ENCODE peak calls at places on chromosome 11, in eight cellular contexts. One of them, this sample, is unnamed. For H3K4me1, the result is how much of the 10 kb centered on the place peaks cover.

GRCh38 chr11:1453611-1454386 is 32.8 kb downstream of the MOB2 start:
- DNase-seq in tibial nerve: no peak
- DNase-seq in uterus: peak
- DNase-seq in body of pancreas: peak
- DNase-seq in SK-N-SH: no peak
- DNase-seq in left ventricle myocardium inferior: no peak
- DNase-seq in mammary epithelial cell: no peak
- DNase-seq in colonic mucosa: peak
- DNase-seq in this sample: no peak

GRCh38 chr11:1812274-1812673 is 22.5 kb upstream of the SYT8 start:
- DNase-seq in tibial nerve: no peak
- DNase-seq in uterus: no peak
- DNase-seq in body of pancreas: no peak
- DNase-seq in SK-N-SH: no peak
- DNase-seq in left ventricle myocardium inferior: no peak
- DNase-seq in mammary epithelial cell: no peak
- DNase-seq in colonic mucosa: no peak
- DNase-seq in this sample: no peak

GRCh38 chr11:75148436-75148983 is 2.4 kb upstream of the SLCO2B1 start:
- DNase-seq in tibial nerve: no peak
- DNase-seq in uterus: no peak
- DNase-seq in body of pancreas: no peak
- DNase-seq in SK-N-SH: no peak
- DNase-seq in left ventricle myocardium inferior: no peak
- DNase-seq in mammary epithelial cell: no peak
- DNase-seq in colonic mucosa: no peak
- DNase-seq in this sample: no peak

GRCh38 chr11:84691830-84692229 is 935.3 kb downstream of the DLG2 start:
- DNase-seq in tibial nerve: no peak
- DNase-seq in uterus: no peak
- DNase-seq in body of pancreas: no peak
- DNase-seq in SK-N-SH: no peak
- DNase-seq in left ventricle myocardium inferior: no peak
- DNase-seq in mammary epithelial cell: no peak
- DNase-seq in colonic mucosa: no peak
- DNase-seq in this sample: no peak

GRCh38 chr11:111977141-111978027 is 40.2 kb downstream of the DIXDC1 start:
- DNase-seq in tibial nerve: peak
- DNase-seq in uterus: peak
- DNase-seq in body of pancreas: peak
- DNase-seq in SK-N-SH: peak
- DNase-seq in left ventricle myocardium inferior: peak
- DNase-seq in mammary epithelial cell: peak
- DNase-seq in colonic mucosa: peak
- DNase-seq in this sample: peak

GRCh38 chr11:74319139-74319538 is 7.7 kb upstream of the P4HA3 start:
- DNase-seq in tibial nerve: no peak
- DNase-seq in uterus: no peak
- DNase-seq in body of pancreas: no peak
- DNase-seq in SK-N-SH: no peak
- DNase-seq in left ventricle myocardium inferior: no peak
- DNase-seq in mammary epithelial cell: peak
- DNase-seq in colonic mucosa: no peak
- DNase-seq in this sample: no peak

GRCh38 chr11:129055196-129055595 is 112.5 kb upstream of the TP53AIP1 start:
- DNase-seq in tibial nerve: no peak
- DNase-seq in uterus: no peak
- DNase-seq in body of pancreas: no peak
- DNase-seq in SK-N-SH: no peak
- DNase-seq in left ventricle myocardium inferior: no peak
- DNase-seq in mammary epithelial cell: no peak
- DNase-seq in colonic mucosa: no peak
- DNase-seq in this sample: no peak

GRCh38 chr11:68855205-68855978 is 13.7 kb upstream of the CPT1A start:
- DNase-seq in tibial nerve: no peak
- DNase-seq in uterus: peak
- DNase-seq in body of pancreas: peak
- DNase-seq in SK-N-SH: peak
- DNase-seq in left ventricle myocardium inferior: peak
- DNase-seq in mammary epithelial cell: no peak
- DNase-seq in colonic mucosa: peak
- DNase-seq in this sample: peak

GRCh38 chr11:68750197-68750987 is 928 bp downstream of the TESMIN start:
- DNase-seq in tibial nerve: no peak
- DNase-seq in uterus: no peak
- DNase-seq in body of pancreas: no peak
- DNase-seq in SK-N-SH: no peak
- DNase-seq in left ventricle myocardium inferior: no peak
- DNase-seq in mammary epithelial cell: no peak
- DNase-seq in colonic mucosa: no peak
- DNase-seq in this sample: no peak

GRCh38 chr11:7635137-7635536 is 38.2 kb downstream of the CYB5R2 start:
- DNase-seq in tibial nerve: no peak
- DNase-seq in uterus: no peak
- DNase-seq in body of pancreas: peak
- DNase-seq in SK-N-SH: no peak
- DNase-seq in left ventricle myocardium inferior: peak
- DNase-seq in mammary epithelial cell: no peak
- DNase-seq in colonic mucosa: no peak
- DNase-seq in this sample: no peak

GRCh38 chr11:11163256-11163655 is 189.8 kb downstream of the CSNK2A3 start:
- DNase-seq in tibial nerve: no peak
- DNase-seq in uterus: no peak
- DNase-seq in body of pancreas: no peak
- DNase-seq in SK-N-SH: peak
- DNase-seq in left ventricle myocardium inferior: no peak
- DNase-seq in mammary epithelial cell: no peak
- DNase-seq in colonic mucosa: no peak
- DNase-seq in this sample: no peak

GRCh38 chr11:1915795-1916131 is 3.7 kb upstream of the TNNT3 start:
- DNase-seq in tibial nerve: no peak
- DNase-seq in uterus: no peak
- DNase-seq in body of pancreas: no peak
- DNase-seq in SK-N-SH: no peak
- DNase-seq in left ventricle myocardium inferior: no peak
- DNase-seq in mammary epithelial cell: no peak
- DNase-seq in colonic mucosa: no peak
- DNase-seq in this sample: no peak

GRCh38 chr11:15826826-15827225 is 529.5 kb downstream of the SOX6 start:
- DNase-seq in tibial nerve: no peak
- DNase-seq in uterus: no peak
- DNase-seq in body of pancreas: peak
- DNase-seq in SK-N-SH: peak
- DNase-seq in left ventricle myocardium inferior: peak
- DNase-seq in mammary epithelial cell: peak
- DNase-seq in colonic mucosa: peak
- DNase-seq in this sample: peak

GRCh38 chr11:75429641-75429901 is 3.4 kb downstream of the KLHL35 start:
- DNase-seq in tibial nerve: no peak
- DNase-seq in uterus: no peak
- DNase-seq in body of pancreas: no peak
- DNase-seq in SK-N-SH: no peak
- DNase-seq in left ventricle myocardium inferior: no peak
- DNase-seq in mammary epithelial cell: no peak
- DNase-seq in colonic mucosa: no peak
- DNase-seq in this sample: no peak

GRCh38 chr11:111604392-111605009 is 2.3 kb downstream of the SIK2 start:
- DNase-seq in tibial nerve: no peak
- DNase-seq in uterus: no peak
- DNase-seq in body of pancreas: no peak
- DNase-seq in SK-N-SH: peak
- DNase-seq in left ventricle myocardium inferior: no peak
- DNase-seq in mammary epithelial cell: peak
- DNase-seq in colonic mucosa: no peak
- DNase-seq in this sample: no peak

GRCh38 chr11:57476223-57476882 is 16.0 kb downstream of the RTN4RL2 start:
- DNase-seq in tibial nerve: no peak
- DNase-seq in uterus: peak
- DNase-seq in body of pancreas: peak
- DNase-seq in SK-N-SH: peak
- DNase-seq in left ventricle myocardium inferior: peak
- DNase-seq in mammary epithelial cell: peak
- DNase-seq in colonic mucosa: peak
- DNase-seq in this sample: peak

GRCh38 chr11:69157822-69158231 is 2.1 kb downstream of the SMIM38 start:
- DNase-seq in tibial nerve: no peak
- DNase-seq in uterus: no peak
- DNase-seq in body of pancreas: no peak
- DNase-seq in SK-N-SH: no peak
- DNase-seq in left ventricle myocardium inferior: no peak
- DNase-seq in mammary epithelial cell: no peak
- DNase-seq in colonic mucosa: no peak
- DNase-seq in this sample: no peak

GRCh38 chr11:30585892-30586250 is 282 bp downstream of the MPPED2 start:
- DNase-seq in tibial nerve: no peak
- DNase-seq in uterus: peak
- DNase-seq in body of pancreas: peak
- DNase-seq in SK-N-SH: peak
- DNase-seq in left ventricle myocardium inferior: peak
- DNase-seq in mammary epithelial cell: no peak
- DNase-seq in colonic mucosa: peak
- DNase-seq in this sample: peak

GRCh38 chr11:3434976-3435375 is 56.0 kb upstream of the ZNF195 start:
- DNase-seq in tibial nerve: no peak
- DNase-seq in uterus: no peak
- DNase-seq in body of pancreas: no peak
- DNase-seq in SK-N-SH: no peak
- DNase-seq in left ventricle myocardium inferior: no peak
- DNase-seq in mammary epithelial cell: no peak
- DNase-seq in colonic mucosa: no peak
- DNase-seq in this sample: no peak

GRCh38 chr11:46339816-46340215 is 7.4 kb upstream of the DGKZ start:
- DNase-seq in tibial nerve: no peak
- DNase-seq in uterus: no peak
- DNase-seq in body of pancreas: no peak
- DNase-seq in SK-N-SH: no peak
- DNase-seq in left ventricle myocardium inferior: no peak
- DNase-seq in mammary epithelial cell: no peak
- DNase-seq in colonic mucosa: no peak
- DNase-seq in this sample: no peak
- H3K27ac ChIP-seq in tibial nerve: no peak
- H3K27ac ChIP-seq in uterus: peak
- H3K27ac ChIP-seq in body of pancreas: no peak
- H3K27ac ChIP-seq in SK-N-SH: no peak
- H3K27ac ChIP-seq in left ventricle myocardium inferior: peak
- H3K27ac ChIP-seq in mammary epithelial cell: no peak
- H3K27ac ChIP-seq in colonic mucosa: no peak
- H3K27ac ChIP-seq in this sample: no peak

GRCh38 chr11:86205415-86206268 is 38.9 kb upstream of the EED start:
- DNase-seq in tibial nerve: no peak
- DNase-seq in uterus: no peak
- DNase-seq in body of pancreas: no peak
- DNase-seq in SK-N-SH: no peak
- DNase-seq in left ventricle myocardium inferior: no peak
- DNase-seq in mammary epithelial cell: no peak
- DNase-seq in colonic mucosa: no peak
- DNase-seq in this sample: no peak

GRCh38 chr11:86206296-86206695 is 38.3 kb upstream of the EED start:
- DNase-seq in tibial nerve: no peak
- DNase-seq in uterus: no peak
- DNase-seq in body of pancreas: no peak
- DNase-seq in SK-N-SH: no peak
- DNase-seq in left ventricle myocardium inferior: no peak
- DNase-seq in mammary epithelial cell: no peak
- DNase-seq in colonic mucosa: no peak
- DNase-seq in this sample: no peak

GRCh38 chr11:86208572-86208971 is 36.0 kb upstream of the EED start:
- DNase-seq in tibial nerve: no peak
- DNase-seq in uterus: no peak
- DNase-seq in body of pancreas: no peak
- DNase-seq in SK-N-SH: no peak
- DNase-seq in left ventricle myocardium inferior: no peak
- DNase-seq in mammary epithelial cell: no peak
- DNase-seq in colonic mucosa: no peak
- DNase-seq in this sample: no peak

GRCh38 chr11:86209806-86210657 is 34.5 kb upstream of the EED start:
- DNase-seq in tibial nerve: no peak
- DNase-seq in uterus: no peak
- DNase-seq in body of pancreas: no peak
- DNase-seq in SK-N-SH: no peak
- DNase-seq in left ventricle myocardium inferior: no peak
- DNase-seq in mammary epithelial cell: no peak
- DNase-seq in colonic mucosa: no peak
- DNase-seq in this sample: no peak

GRCh38 chr11:86207413-86207812 is 37.1 kb upstream of the EED start:
- DNase-seq in tibial nerve: no peak
- DNase-seq in uterus: no peak
- DNase-seq in body of pancreas: no peak
- DNase-seq in SK-N-SH: no peak
- DNase-seq in left ventricle myocardium inferior: no peak
- DNase-seq in mammary epithelial cell: no peak
- DNase-seq in colonic mucosa: no peak
- DNase-seq in this sample: no peak
- H3K4me1 ChIP-seq in tibial nerve: under half
- H3K4me1 ChIP-seq in uterus: under half
- H3K4me1 ChIP-seq in body of pancreas: under half
- H3K4me1 ChIP-seq in SK-N-SH: under half
- H3K4me1 ChIP-seq in left ventricle myocardium inferior: under half
- H3K4me1 ChIP-seq in mammary epithelial cell: under half
- H3K4me1 ChIP-seq in colonic mucosa: under half
- H3K4me1 ChIP-seq in this sample: under half

DNA sequence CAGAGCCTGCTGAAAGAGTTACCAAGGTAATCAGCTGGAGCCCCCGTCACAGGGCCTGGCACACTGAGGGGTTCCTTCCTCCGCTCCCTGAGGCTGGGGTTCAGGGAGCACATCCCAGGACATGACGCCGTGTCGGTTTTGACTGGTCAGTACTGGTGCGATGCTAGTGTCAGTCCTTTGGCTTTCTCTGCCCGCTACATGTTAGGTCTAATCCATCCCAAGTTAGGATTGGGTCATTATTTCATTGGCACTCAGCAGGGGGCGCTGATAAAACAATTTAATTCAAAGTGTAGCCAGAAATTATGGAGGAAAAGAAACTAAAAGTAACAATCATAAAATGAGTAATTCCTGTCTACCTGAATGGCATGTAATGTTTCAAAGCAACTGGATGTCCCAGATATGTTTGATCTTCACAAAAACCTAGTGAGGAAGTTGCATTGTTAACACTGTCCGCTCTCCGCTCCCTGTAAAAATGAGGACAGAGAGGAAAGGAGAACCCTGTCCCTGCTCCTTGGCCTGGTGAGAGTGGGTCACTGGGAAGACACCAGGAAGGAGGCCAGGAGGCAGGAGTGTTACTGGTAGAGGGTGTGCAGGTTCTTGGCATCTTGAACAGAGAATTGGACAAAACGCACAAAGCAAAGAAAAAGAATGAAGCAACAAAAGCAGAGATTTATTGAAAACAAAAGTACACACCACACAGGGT is 27.1 kb downstream of the TSKU start:
- DNase-seq in tibial nerve: no peak
- DNase-seq in uterus: no peak
- DNase-seq in body of pancreas: peak
- DNase-seq in SK-N-SH: no peak
- DNase-seq in left ventricle myocardium inferior: no peak
- DNase-seq in mammary epithelial cell: peak
- DNase-seq in colonic mucosa: peak
- DNase-seq in this sample: peak
- TF ChIP-seq CTCF in tibial nerve: peak
- TF ChIP-seq CTCF in uterus: peak
- TF ChIP-seq CTCF in body of pancreas: peak
- TF ChIP-seq CTCF in SK-N-SH: peak
- TF ChIP-seq CTCF in left ventricle myocardium inferior: peak
- TF ChIP-seq CTCF in mammary epithelial cell: peak
- TF ChIP-seq CTCF in colonic mucosa: no peak
- TF ChIP-seq CTCF in this sample: peak

GRCh38 chr11:64268028-64268686 is 16.3 kb downstream of the BAD start:
- DNase-seq in tibial nerve: no peak
- DNase-seq in uterus: no peak
- DNase-seq in body of pancreas: no peak
- DNase-seq in SK-N-SH: no peak
- DNase-seq in left ventricle myocardium inferior: no peak
- DNase-seq in mammary epithelial cell: no peak
- DNase-seq in colonic mucosa: no peak
- DNase-seq in this sample: peak
- H3K27ac ChIP-seq in tibial nerve: peak
- H3K27ac ChIP-seq in uterus: peak
- H3K27ac ChIP-seq in body of pancreas: peak
- H3K27ac ChIP-seq in SK-N-SH: peak
- H3K27ac ChIP-seq in left ventricle myocardium inferior: peak
- H3K27ac ChIP-seq in mammary epithelial cell: no peak
- H3K27ac ChIP-seq in colonic mucosa: peak
- H3K27ac ChIP-seq in this sample: peak